ENCODE peak calls at places on chromosomes 13 and 19, in five cellular contexts. A, E, Y, L and T are unnamed samples.

GRCh38 chr19:17418710-17419109 is 1.1 kb upstream of the MVB12A start:
- DNase-seq in A (no peak), E (no peak), Y (no peak), L (no peak), T (peak)

GRCh38 chr13:76720827-76721226 is 165.4 kb downstream of the KCTD12 start:
- DNase-seq in A (no peak), E (no peak), Y (no peak), L (no peak), T (no peak)

GRCh38 chr19:46955813-46956371 is 63.7 kb upstream of the NPAS1 start:
- DNase-seq in A (no peak), E (no peak), Y (no peak), L (peak), T (no peak)

GRCh38 chr13:67224148-67224846 is 5.8 kb downstream of the PCDH9 start:
- DNase-seq in A (no peak), E (peak), Y (peak), L (no peak), T (peak)

GRCh38 chr19:31533114-31533513 is 183.9 kb upstream of the TSHZ3 start:
- DNase-seq in A (no peak), E (no peak), Y (no peak), L (no peak), T (peak)

GRCh38 chr19:339262-339887 is 5.2 kb downstream of the MIER2 start:
- DNase-seq in A (no peak), E (no peak), Y (peak), L (no peak), T (no peak)

GRCh38 chr13:47463726-47464125 is 537.3 kb downstream of the SUCLA2 start:
- DNase-seq in A (no peak), E (no peak), Y (no peak), L (no peak), T (peak)

GRCh38 chr19:50320051-50320450 is 9.1 kb downstream of the KCNC3 start:
- DNase-seq in A (no peak), E (no peak), Y (no peak), L (no peak), T (no peak)

GRCh38 chr19:5827891-5828660 is 11.4 kb downstream of the FUT6 start:
- DNase-seq in A (peak), E (peak), Y (peak), L (peak), T (peak)